ENCODE peak calls at places on chromosomes 16 and 17, in five cellular contexts. U, S, O, H and J are unnamed samples.

GRCh38 chr17:55356440-55357328 is 65.0 kb downstream of the MMD start:
- DNase-seq in S (peak; percentile 70), U (peak; percentile 85), O (peak; percentile 79), H (peak; percentile 83), J (no peak)

GRCh38 chr17:64146418-64147109 is 16.6 kb upstream of the ERN1 start:
- DNase-seq in O (no peak), U (peak; percentile 79), S (peak; percentile 60), H (peak; percentile 57), J (no peak)

GRCh38 chr16:81537721-81538561 is 93.3 kb downstream of the CMIP start:
- DNase-seq in H (no peak), S (no peak), U (no peak), O (no peak), J (no peak)

GRCh38 chr16:49457196-49457595 is 83.6 kb downstream of the C16orf78 start:
- DNase-seq in H (no peak), S (no peak), O (no peak), U (no peak), J (no peak)

GRCh38 chr16:71367243-71367976 is 8.9 kb downstream of the CALB2 start:
- DNase-seq in O (peak; percentile 1), S (peak; percentile 58), U (no peak), H (peak; percentile 56), J (no peak)

GRCh38 chr17:45861185-45861584 is 16.5 kb downstream of the SPPL2C start:
- DNase-seq in O (no peak), H (no peak), U (no peak), S (no peak), J (no peak)

GRCh38 chr17:27793168-27793905 is 7.0 kb downstream of the NOS2 start:
- DNase-seq in O (no peak), H (no peak), U (no peak), S (peak; percentile 23), J (no peak)

GRCh38 chr16:3283525-3284447 is 495 bp downstream of the ZNF263 start:
- DNase-seq in H (no peak), O (no peak), S (no peak), U (no peak), J (no peak)